ENCODE peak calls at places on chromosomes 3 and 15, in six cellular contexts. Q is astrocyte; H is CD8-positive, alpha-beta memory T cell; B is colonic mucosa; E is stomach; S is sigmoid colon. M is an unnamed sample. For H3K9me3, the result is how much of the 10 kb centered on the place peaks cover.

GRCh38 chr15:63583027-63583426 is 14.2 kb upstream of the FBXL22 start:
- DNase-seq in H (no peak), Q (peak), S (no peak), E (no peak), B (no peak), M (no peak)

GRCh38 chr3:38497026-38497425 is 886 bp downstream of the EXOG start:
- DNase-seq in B (no peak), E (no peak), Q (peak), H (no peak), S (no peak), M (no peak)

GRCh38 chr15:66004618-66005262 is 135.4 kb downstream of the RAB11A start:
- DNase-seq in S (no peak), Q (peak), H (no peak), B (no peak), E (no peak), M (peak)

GRCh38 chr15:80776420-80777045 is 2.6 kb upstream of the CEMIP start:
- DNase-seq in Q (peak), B (peak), S (peak), H (peak), E (peak), M (peak)

GRCh38 chr3:105806361-105806760 is 62.5 kb downstream of the CBLB start:
- DNase-seq in S (no peak), B (no peak), H (peak), Q (peak), E (no peak), M (no peak)

GRCh38 chr3:57030711-57031110 is 29.8 kb upstream of the SPATA12 start:
- DNase-seq in H (no peak), B (peak), S (no peak), Q (no peak), E (no peak), M (no peak)

GRCh38 chr3:51386852-51387229 is 1.8 kb downstream of the MANF start:
- DNase-seq in Q (no peak), S (no peak), B (no peak), E (no peak), H (no peak), M (no peak)

GRCh38 chr3:190094201-190094718 is 26.4 kb downstream of the P3H2 start:
- DNase-seq in H (no peak), Q (peak), S (no peak), E (no peak), B (no peak), M (no peak)

GRCh38 chr3:194424953-194425352 is 25.9 kb upstream of the GP5 start:
- DNase-seq in Q (no peak), B (no peak), E (no peak), S (no peak), H (no peak), M (no peak)

GRCh38 chr3:76585794-76586392 is 454.0 kb upstream of the ROBO2 start:
- DNase-seq in E (no peak), Q (no peak), S (no peak), H (no peak), B (no peak), M (no peak)

GRCh38 chr3:33061782-33062181 is 35.2 kb downstream of the GLB1 start:
- DNase-seq in B (no peak), H (peak), Q (peak), S (no peak), E (no peak), M (no peak)

GRCh38 chr3:162998205-162998604 is 1501.6 kb downstream of the OTOL1 start:
- DNase-seq in E (no peak), B (no peak), Q (no peak), H (no peak), S (no peak), M (no peak)

GRCh38 chr3:59115355-59116136 is 65.7 kb upstream of the CFAP20DC start:
- DNase-seq in B (no peak), Q (no peak), H (no peak), E (no peak), S (no peak), M (no peak)

GRCh38 chr3:195182470-195182795 is 88.5 kb downstream of the XXYLT1 start:
- DNase-seq in E (no peak), Q (peak), S (peak), H (no peak), B (no peak), M (no peak)

GRCh38 chr3:55718475-55718874 is 231.4 kb upstream of the WNT5A start:
- DNase-seq in S (no peak), Q (peak), B (no peak), H (no peak), E (no peak), M (no peak)

GRCh38 chr15:62506217-62506805 is 341.2 kb upstream of the C2CD4B start:
- DNase-seq in B (no peak), H (no peak), Q (peak), S (no peak), E (no peak), M (no peak)

GRCh38 chr15:51736646-51737537 is 563 bp downstream of the LYSMD2 start:
- DNase-seq in Q (no peak), E (peak), B (peak), S (peak), H (peak), M (peak)

GRCh38 chr3:50347187-50347813 is 1.8 kb upstream of the ZMYND10 start:
- DNase-seq in H (peak), Q (peak), S (peak), E (peak), B (peak), M (peak)

GRCh38 chr15:25180606-25181289 is 226.0 kb downstream of the SNRPN start:
- DNase-seq in B (no peak), E (peak), H (peak), Q (no peak), S (peak), M (no peak)

GRCh38 chr15:68492855-68493254 is 60.9 kb upstream of the ITGA11 start:
- DNase-seq in B (no peak), S (no peak), Q (peak), E (no peak), H (no peak), M (peak)

GRCh38 chr3:12869025-12869695 is 27.8 kb upstream of the RPL32 start:
- DNase-seq in Q (no peak), S (no peak), E (peak), B (peak), H (peak), M (peak)

GRCh38 chr3:62803276-62803675 is 71.9 kb downstream of the CADPS start:
- DNase-seq in H (no peak), E (no peak), Q (no peak), B (no peak), S (no peak), M (no peak)

GRCh38 chr15:73464602-73465001 is 21.6 kb downstream of the REC114 start:
- DNase-seq in E (no peak), S (no peak), B (no peak), Q (no peak), H (no peak), M (no peak)

GRCh38 chr3:31095254-31095653 is 200.8 kb upstream of the GADL1 start:
- DNase-seq in B (no peak), H (no peak), E (no peak), Q (no peak), S (no peak), M (no peak)

GRCh38 chr3:184186184-184186901 is at the start of gene ABCF3:
- DNase-seq in Q (peak), E (no peak), H (no peak), B (peak), S (peak), M (no peak)

GRCh38 chr15:71137138-71137518 is 21.9 kb downstream of the THSD4 start:
- DNase-seq in S (no peak), Q (no peak), H (no peak), E (peak), B (peak), M (no peak)

GRCh38 chr3:129507181-129507831 is 21.1 kb upstream of the RHO start:
- DNase-seq in B (no peak), E (no peak), S (no peak), H (peak), Q (no peak), M (peak)

GRCh38 chr15:76871930-76872329 is 33.2 kb downstream of the SCAPER start:
- DNase-seq in B (no peak), S (no peak), E (no peak), Q (peak), H (no peak), M (no peak)

GRCh38 chr3:127217594-127218456 is 24.9 kb downstream of the PRR23E start:
- DNase-seq in E (no peak), H (no peak), S (no peak), B (no peak), Q (no peak), M (no peak)

GRCh38 chr3:36258381-36258780 is 121.9 kb upstream of the STAC start:
- DNase-seq in S (no peak), H (no peak), B (no peak), E (no peak), Q (no peak), M (no peak)

GRCh38 chr15:62594017-62594416 is 428.9 kb upstream of the C2CD4B start:
- DNase-seq in H (no peak), E (no peak), B (no peak), Q (no peak), S (no peak), M (no peak)

GRCh38 chr3:109346770-109347295 is 9.5 kb upstream of the DPPA4 start:
- DNase-seq in E (no peak), H (no peak), Q (peak), S (no peak), B (no peak), M (no peak)

GRCh38 chr3:59572106-59572505 is 522.3 kb upstream of the CFAP20DC start:
- DNase-seq in B (no peak), H (no peak), S (no peak), E (no peak), Q (no peak), M (no peak)

GRCh38 chr15:85024509-85025336 is 43.1 kb downstream of the PDE8A start:
- DNase-seq in H (no peak), B (no peak), E (no peak), Q (peak), S (no peak), M (no peak)

GRCh38 chr3:149271669-149272068 is 50.0 kb upstream of the CP start:
- DNase-seq in S (no peak), B (no peak), E (no peak), H (no peak), Q (no peak), M (no peak)

GRCh38 chr3:38649500-38650247 is at the start of gene SCN5A:
- DNase-seq in B (peak), H (peak), S (peak), E (peak), Q (no peak), M (peak)

GRCh38 chr3:197854596-197855343 is 63.7 kb downstream of the LRCH3 start:
- DNase-seq in S (no peak), B (no peak), E (no peak), Q (peak), H (no peak), M (no peak)

GRCh38 chr15:20358066-20358780 is 183.4 kb downstream of the GOLGA6L6 start:
- DNase-seq in E (peak), S (peak), H (peak), Q (no peak), B (no peak), M (no peak)

GRCh38 chr15:20357139-20358065 is 184.2 kb downstream of the GOLGA6L6 start:
- DNase-seq in H (peak), E (peak), B (no peak), Q (no peak), S (peak), M (no peak)

GRCh38 chr15:20355256-20355868 is 186.2 kb downstream of the GOLGA6L6 start:
- DNase-seq in H (peak), S (peak), Q (no peak), B (no peak), E (no peak), M (no peak)

GRCh38 chr15:20358781-20359414 is 182.7 kb downstream of the GOLGA6L6 start:
- DNase-seq in Q (no peak), H (no peak), E (no peak), B (no peak), S (no peak), M (no peak)

GRCh38 chr15:20356444-20357138 is 185.0 kb downstream of the GOLGA6L6 start:
- DNase-seq in E (peak), Q (no peak), S (peak), H (peak), B (no peak), M (peak)
- H3K9me3 ChIP-seq in E (under half), Q (half or more), S (under half), H (under half), B (under half), M (under half)

GRCh38 chr3:111588527-111588926 is 6.6 kb downstream of the ZBED2 start:
- DNase-seq in E (no peak), Q (no peak), H (no peak), B (no peak), S (no peak), M (no peak)
- H3K27ac ChIP-seq in E (no peak), Q (no peak), H (no peak), B (no peak), S (no peak), M (no peak)

GRCh38 chr3:128427175-128427857 is 39.4 kb downstream of the DNAJB8 start:
- DNase-seq in E (no peak), H (no peak), Q (no peak), S (no peak), B (no peak), M (no peak)
- H3K9me3 ChIP-seq in E (under half), H (under half), Q (under half), S (under half), B (under half), M (under half)

GRCh38 chr3:134460965-134461364 is 24.8 kb downstream of the ANAPC13 start:
- DNase-seq in Q (peak), H (no peak), B (no peak), E (no peak), S (no peak), M (no peak)

GRCh38 chr3:134466366-134466765 is 19.4 kb downstream of the ANAPC13 start:
- DNase-seq in B (no peak), Q (no peak), E (no peak), H (no peak), S (no peak), M (no peak)

GRCh38 chr3:134462236-134463059 is 23.3 kb downstream of the ANAPC13 start:
- DNase-seq in B (no peak), H (no peak), S (no peak), E (no peak), Q (peak), M (no peak)

GRCh38 chr3:134464693-134465385 is 20.9 kb downstream of the ANAPC13 start:
- DNase-seq in Q (no peak), S (no peak), E (no peak), B (no peak), H (no peak), M (no peak)

GRCh38 chr3:134463676-134464611 is 21.8 kb downstream of the ANAPC13 start:
- DNase-seq in B (peak), E (no peak), S (peak), Q (peak), H (no peak), M (no peak)
- H3K27ac ChIP-seq in B (no peak), E (peak), S (peak), Q (peak), H (no peak), M (no peak)

GRCh38 chr3:13902648-13903238 is 22.9 kb upstream of the WNT7A start:
- DNase-seq in Q (no peak), B (no peak), H (no peak), S (no peak), E (no peak), M (no peak)
- H3K9me3 ChIP-seq in Q (under half), B (under half), H (under half), S (under half), E (half or more), M (under half)